ENCODE peak calls at places on chromosome 4, in five cellular contexts. X is NCI-H2107; Z is NCI-H69; N is activated T-helper 1 cell treated with anti-CD3 and anti-CD28 coated beads, Interleukin-12 subunit alpha, Interleukin-12 subunit beta, Interleukin-2, Interleukin-4 antibody, amounts not matched to agents 30 ng/mL and 10 ng/mL and 1 ng/mL, durations not matched to agents 14 hours and 24 hours and 36 hours; A is ureter. T is an unnamed sample.

GRCh38 chr4:19927381-19927780 is 324.3 kb upstream of the SLIT2 start:
- DNase-seq in X (no peak), Z (no peak), N (no peak), A (no peak), T (peak; percentile 34)

GRCh38 chr4:57048590-57049304 is 61.4 kb downstream of the IGFBP7 start:
- DNase-seq in X (no peak), Z (no peak), N (no peak), A (no peak), T (no peak)

GRCh38 chr4:19721587-19721986 is 530.1 kb upstream of the SLIT2 start:
- DNase-seq in X (no peak), Z (no peak), N (no peak), A (no peak), T (no peak)

GRCh38 chr4:30256105-30256828 is 463.9 kb upstream of the PCDH7 start:
- DNase-seq in X (no peak), Z (peak; percentile 72), N (no peak), A (no peak), T (peak; percentile 23)

GRCh38 chr4:27789768-27790167 is 929.1 kb downstream of the STIM2 start:
- DNase-seq in X (no peak), Z (no peak), N (no peak), A (no peak), T (peak; percentile 90)

GRCh38 chr4:183580849-183581248 is 76.0 kb downstream of the ING2 start:
- DNase-seq in X (no peak), Z (no peak), N (no peak), A (no peak), T (no peak)

GRCh38 chr4:63693321-63693720 is 715.9 kb downstream of the TECRL start:
- DNase-seq in X (no peak), Z (no peak), N (no peak), A (no peak), T (no peak)

GRCh38 chr4:114109776-114110175 is 130.3 kb upstream of the ARSJ start:
- DNase-seq in X (no peak), Z (peak; percentile 31), N (no peak), A (no peak), T (no peak)

GRCh38 chr4:172073590-172073989 is 260.4 kb downstream of the GALNTL6 start:
- DNase-seq in X (no peak), Z (peak; percentile 64), N (no peak), A (no peak), T (no peak)

GRCh38 chr4:116362603-116363002 is 722.8 kb downstream of the TRAM1L1 start:
- DNase-seq in X (no peak), Z (no peak), N (no peak), A (no peak), T (no peak)

GRCh38 chr4:73869130-73870055 is at the start of gene CXCL1:
- DNase-seq in X (peak; percentile 4), Z (peak; percentile 20), N (no peak), A (no peak), T (peak; percentile 54)

GRCh38 chr4:36734296-36734695 is 452.9 kb downstream of the DTHD1 start:
- DNase-seq in X (no peak), Z (no peak), N (no peak), A (no peak), T (peak; percentile 44)

GRCh38 chr4:186642998-186643397 is 80.7 kb downstream of the FAT1 start:
- DNase-seq in X (no peak), Z (peak; percentile 28), N (no peak), A (no peak), T (no peak)